ENCODE peak calls at places on chromosome 2, in seven cellular contexts. Z, P, B, T, E, A and C are unnamed samples.

GRCh38 chr2:38125007-38125406 is 49.1 kb upstream of the CYP1B1 start:
- DNase-seq in Z (no peak), B (no peak), E (no peak), A (no peak), T (no peak), P (no peak), C (no peak)

GRCh38 chr2:172299741-172300140 is 127.6 kb upstream of the ITGA6 start:
- DNase-seq in A (no peak), E (no peak), P (peak), T (no peak), Z (no peak), B (no peak), C (no peak)

GRCh38 chr2:101330253-101330921 is 21.9 kb upstream of the RNF149 start:
- DNase-seq in Z (no peak), T (no peak), A (peak), P (peak), E (no peak), B (peak), C (no peak)

GRCh38 chr2:125224830-125225229 is 1199.7 kb downstream of the CNTNAP5 start:
- DNase-seq in B (no peak), Z (no peak), A (no peak), T (no peak), P (no peak), E (no peak), C (no peak)

GRCh38 chr2:11583203-11583752 is 49.4 kb downstream of the GREB1 start:
- DNase-seq in Z (no peak), P (no peak), T (no peak), A (no peak), B (no peak), E (no peak), C (no peak)

GRCh38 chr2:197560146-197560665 is 44.3 kb downstream of the MOB4 start:
- DNase-seq in B (no peak), P (no peak), Z (no peak), E (no peak), A (no peak), T (no peak), C (no peak)

GRCh38 chr2:167964650-167965404 is 282.6 kb downstream of the STK39 start:
- DNase-seq in T (peak), E (no peak), P (no peak), Z (no peak), B (no peak), A (no peak), C (no peak)

GRCh38 chr2:191845248-191845715 is 1.6 kb downstream of the CAVIN2 start:
- DNase-seq in P (no peak), E (no peak), T (no peak), Z (no peak), A (peak), B (no peak), C (no peak)

GRCh38 chr2:207812058-207812857 is 42.6 kb upstream of the FZD5 start:
- DNase-seq in B (no peak), T (no peak), P (no peak), Z (no peak), E (no peak), A (no peak), C (no peak)

GRCh38 chr2:239640676-239641580 is 240.1 kb upstream of the HDAC4 start:
- DNase-seq in Z (no peak), A (no peak), P (no peak), T (no peak), E (no peak), B (no peak), C (no peak)

GRCh38 chr2:133643822-133644221 is 75.6 kb upstream of the NCKAP5 start:
- DNase-seq in A (no peak), E (no peak), P (no peak), T (no peak), B (no peak), Z (no peak), C (no peak)

GRCh38 chr2:188973650-188974049 is 523 bp upstream of the COL3A1 start:
- DNase-seq in B (no peak), T (no peak), Z (no peak), E (no peak), A (no peak), P (no peak), C (no peak)

GRCh38 chr2:28452534-28453081 is 43.3 kb upstream of the PLB1 start:
- DNase-seq in T (peak), P (peak), B (peak), E (peak), Z (no peak), A (peak), C (peak)

GRCh38 chr2:23135481-23136100 is 249.4 kb upstream of the KLHL29 start:
- DNase-seq in B (peak), T (no peak), A (peak), E (no peak), P (no peak), Z (no peak), C (peak)